ENCODE peak calls at places on chromosomes 11 and 22, in nine cellular contexts. D, I, E, Z, R, G, W, M and N are unnamed samples.

GRCh38 chr11:6576471-6577373 is 26.7 kb downstream of the RRP8 start:
- DNase-seq in D (peak; percentile 48), E (peak; percentile 84), Z (no peak), I (no peak), G (no peak), R (no peak), M (no peak), W (no peak), N (no peak)

GRCh38 chr11:75261902-75262361 is 21.4 kb downstream of the TPBGL start:
- DNase-seq in D (peak; percentile 8), G (no peak), W (no peak), I (no peak), Z (no peak), R (no peak), E (no peak), M (no peak), N (no peak)

GRCh38 chr11:2446590-2447252 is 1.9 kb downstream of the KCNQ1 start:
- DNase-seq in R (no peak), D (no peak), G (no peak), W (no peak), M (no peak), I (no peak), Z (no peak), E (no peak), N (no peak)

GRCh38 chr11:43359432-43359818 is 705 bp downstream of the TTC17 start:
- DNase-seq in D (no peak), G (no peak), M (no peak), W (peak; percentile 35), R (no peak), I (no peak), E (peak; percentile 38), Z (no peak), N (no peak)

GRCh38 chr22:36010090-36010489 is 18.5 kb downstream of the RBFOX2 start:
- DNase-seq in M (no peak), R (no peak), I (peak; percentile 68), G (no peak), W (no peak), E (no peak), D (no peak), Z (no peak), N (no peak)

GRCh38 chr11:81237139-81237538 is 1496.5 kb downstream of the FAM181B start:
- DNase-seq in R (no peak), E (peak; percentile 33), I (no peak), G (no peak), W (no peak), D (no peak), M (no peak), Z (no peak), N (no peak)

GRCh38 chr11:124551189-124551588 is 7.7 kb upstream of the OR8B12 start:
- DNase-seq in M (no peak), G (no peak), Z (no peak), I (no peak), E (no peak), W (no peak), D (no peak), R (no peak), N (no peak)

GRCh38 chr22:35522571-35523149 is 18.0 kb upstream of the RASD2 start:
- DNase-seq in E (no peak), I (no peak), W (no peak), M (no peak), R (no peak), Z (no peak), G (no peak), D (no peak), N (no peak)

GRCh38 chr22:24230911-24231656 is 13.8 kb downstream of the GGT5 start:
- DNase-seq in D (no peak), Z (no peak), R (peak; percentile 67), W (no peak), E (no peak), G (no peak), I (peak; percentile 59), M (no peak), N (no peak)

GRCh38 chr22:41123151-41123550 is 30.8 kb downstream of the EP300 start:
- DNase-seq in E (peak; percentile 27), M (no peak), R (no peak), G (no peak), Z (no peak), I (no peak), W (no peak), D (no peak), N (no peak)

GRCh38 chr11:33945481-33946268 is 53.8 kb upstream of the LMO2 start:
- DNase-seq in E (no peak), W (no peak), M (no peak), I (no peak), G (no peak), D (no peak), Z (no peak), R (no peak), N (no peak)

GRCh38 chr11:32434116-32434386 is 1.3 kb downstream of the WT1 start:
- DNase-seq in R (no peak), Z (no peak), D (no peak), G (no peak), E (no peak), M (no peak), W (no peak), I (no peak), N (no peak)

GRCh38 chr11:117473692-117474091 is 146.0 kb downstream of the CEP164 start:
- DNase-seq in I (no peak), D (no peak), E (no peak), G (no peak), W (no peak), R (no peak), Z (no peak), M (no peak), N (no peak)

GRCh38 chr11:68325894-68326220 is 13.5 kb downstream of the LRP5 start:
- DNase-seq in I (no peak), M (no peak), Z (no peak), D (no peak), W (no peak), E (no peak), R (no peak), G (no peak), N (no peak)

GRCh38 chr22:45891021-45891421 is 85.9 kb downstream of the WNT7B start:
- DNase-seq in G (no peak), Z (no peak), D (no peak), E (no peak), I (no peak), M (no peak), W (no peak), R (no peak), N (no peak)

GRCh38 chr11:77196961-77197360 is 68.9 kb downstream of the MYO7A start:
- DNase-seq in M (no peak), I (no peak), R (no peak), Z (no peak), G (no peak), W (no peak), D (no peak), E (no peak), N (no peak)

GRCh38 chr11:78655561-78655960 is 80.9 kb upstream of the NARS2 start:
- DNase-seq in I (no peak), D (no peak), R (no peak), W (no peak), G (no peak), E (no peak), Z (no peak), M (no peak), N (no peak)

DNA sequence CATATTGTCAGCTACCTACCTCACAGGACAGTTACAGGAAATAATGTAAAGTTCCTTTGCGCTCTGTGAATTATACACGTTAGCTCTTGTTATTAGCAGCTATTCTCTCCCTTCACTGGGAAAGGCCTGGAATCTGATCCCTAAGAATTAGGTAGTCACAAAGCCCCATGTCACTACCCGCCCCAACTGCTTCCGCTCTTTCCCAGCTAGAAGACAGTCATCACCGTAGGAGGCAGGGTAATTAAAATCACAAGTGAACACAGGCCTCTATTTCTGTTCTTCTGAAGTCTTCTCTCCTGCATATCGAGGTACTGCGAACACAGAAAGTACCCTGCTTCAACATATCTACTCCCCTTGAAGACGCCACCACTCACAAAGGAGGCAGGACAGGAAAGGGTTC is 12.6 kb upstream of the AHNAK start:
- DNase-seq in I (no peak), Z (no peak), G (no peak), D (no peak), W (no peak), M (no peak), R (no peak), E (no peak), N (no peak)
- H3K27ac ChIP-seq in I (no peak overlapping the region), Z (peak overlapping the region; percentile 99), G (peak overlapping the region; percentile 100), D (peak overlapping the region; percentile 90), W (no peak overlapping the region), M (peak overlapping the region; percentile 49), R (no peak overlapping the region), E (peak overlapping the region; percentile 98), N (no peak overlapping the region)

GRCh38 chr22:49534386-49534785 is 293.3 kb downstream of the BRD1 start:
- DNase-seq in R (no peak), D (no peak), Z (no peak), W (no peak), M (no peak), I (no peak), G (peak; percentile 32), E (no peak), N (no peak)
- TF ChIP-seq CTCF in R (no peak), D (no peak), Z (no peak), W (no peak), M (no peak), I (no peak), G (no peak), E (no peak), N (no peak)

DNA sequence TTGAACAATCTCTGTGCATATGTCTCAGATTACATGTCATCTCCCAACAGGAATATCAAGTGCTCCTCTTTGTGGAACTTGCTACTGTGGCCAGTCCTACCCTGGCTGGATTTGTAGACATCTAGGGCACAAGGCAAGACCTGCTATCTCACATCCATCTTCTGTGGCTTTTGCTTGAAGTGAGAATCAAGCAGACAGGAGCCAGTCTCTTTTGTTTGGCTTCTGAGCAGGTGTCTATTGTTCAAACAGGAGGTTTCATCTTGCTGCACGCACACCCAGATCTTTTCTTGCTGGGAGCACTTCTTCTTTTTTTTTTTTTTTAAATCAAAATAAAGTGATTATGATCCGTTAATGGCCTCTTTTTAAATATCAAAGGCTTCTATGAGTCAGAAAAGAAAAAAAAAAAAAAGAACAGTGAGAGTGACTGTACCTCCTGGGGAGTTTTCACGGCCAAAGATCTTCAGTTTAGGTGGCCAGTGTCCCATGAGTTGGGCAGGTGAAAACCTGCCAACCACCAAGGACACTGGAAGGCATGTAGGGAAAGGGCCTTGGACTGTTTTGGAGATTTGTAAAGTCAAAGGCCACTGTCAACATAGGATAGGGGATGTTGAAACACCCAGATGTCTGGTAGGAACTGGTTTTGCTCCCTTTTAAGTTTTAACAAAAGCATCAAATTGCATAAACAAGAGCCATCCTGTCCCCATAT is 78.1 kb downstream of the CD44 start:
- DNase-seq in R (peak; percentile 42), Z (no peak), M (no peak), D (no peak), E (no peak), G (no peak), I (peak; percentile 54), W (no peak), N (no peak)
- H3K4me3 ChIP-seq in R (no peak overlapping the region), Z (no peak overlapping the region), M (no peak overlapping the region), D (no peak overlapping the region), E (no peak overlapping the region), G (no peak overlapping the region), I (no peak overlapping the region), W (no peak overlapping the region), N (no peak overlapping the region)

DNA sequence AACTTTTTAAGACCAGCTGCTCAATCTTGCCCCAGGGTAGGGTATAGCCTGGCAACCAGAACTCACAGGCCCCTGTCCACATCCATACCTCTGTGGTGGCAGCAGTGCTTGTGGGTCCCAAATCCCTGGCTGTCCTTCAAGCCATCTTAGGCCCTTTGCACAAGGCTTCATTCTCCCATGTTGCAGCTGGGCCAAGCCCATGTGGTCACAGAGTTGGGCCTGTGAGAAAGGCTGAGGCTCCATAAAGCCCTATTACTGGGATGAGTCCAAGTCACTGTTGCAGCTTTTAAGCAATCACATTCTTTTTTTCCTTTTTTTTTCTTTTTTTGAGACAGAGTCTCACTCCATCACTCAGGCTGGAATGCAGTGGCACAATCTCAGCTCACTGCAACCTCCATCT is 47.9 kb upstream of the SLC25A1 start:
- DNase-seq in D (no peak), Z (no peak), E (peak; percentile 8), W (no peak), R (no peak), M (no peak), G (no peak), I (no peak), N (no peak)
- H3K27ac ChIP-seq in D (no peak overlapping the region), Z (no peak overlapping the region), E (no peak overlapping the region), W (no peak overlapping the region), R (no peak overlapping the region), M (no peak overlapping the region), G (no peak overlapping the region), I (no peak overlapping the region), N (no peak overlapping the region)